ENCODE peak calls at places on chromosome 4, in seven cellular contexts. V, G, F, I, T, A and Z are unnamed samples.
A peak's percentile ranks its signal among the peaks of the same experiment; 100 is the strongest.

GRCh38 chr4:98827661-98828060 is 101.3 kb downstream of the EIF4E start:
- DNase-seq in V (no peak), G (no peak), F (no peak), I (no peak), T (no peak), A (no peak), Z (no peak)

GRCh38 chr4:35970366-35970960 is 273.9 kb downstream of the ARAP2 start:
- DNase-seq in V (no peak), G (no peak), F (no peak), I (no peak), T (no peak), A (peak; percentile 6), Z (no peak)

GRCh38 chr4:53943345-53944085 is 120.9 kb downstream of the CHIC2 start:
- DNase-seq in V (no peak), G (no peak), F (peak; percentile 64), I (no peak), T (no peak), A (no peak), Z (peak; percentile 98)

GRCh38 chr4:123398803-123399637 is 2.4 kb downstream of the SPRY1 start:
- DNase-seq in V (peak; percentile 87), G (peak; percentile 31), F (peak; percentile 50), I (peak; percentile 28), T (no peak), A (peak; percentile 46), Z (peak; percentile 70)

GRCh38 chr4:126451237-126451885 is 1136.6 kb downstream of the FAT4 start:
- DNase-seq in V (no peak), G (no peak), F (no peak), I (no peak), T (no peak), A (no peak), Z (no peak)

GRCh38 chr4:151887151-151887815 is 126.5 kb upstream of the GATB start:
- DNase-seq in V (no peak), G (no peak), F (no peak), I (no peak), T (peak; percentile 57), A (no peak), Z (peak; percentile 31)

GRCh38 chr4:168717852-168718251 is 221.0 kb downstream of the PALLD start:
- DNase-seq in V (no peak), G (no peak), F (peak; percentile 16), I (no peak), T (no peak), A (no peak), Z (peak; percentile 80)

GRCh38 chr4:148293571-148293970 is 148.6 kb downstream of the NR3C2 start:
- DNase-seq in V (no peak), G (no peak), F (no peak), I (no peak), T (no peak), A (no peak), Z (no peak)

GRCh38 chr4:101157415-101158135 is 189.8 kb downstream of the PPP3CA start:
- DNase-seq in V (no peak), G (no peak), F (no peak), I (no peak), T (no peak), A (no peak), Z (no peak)

GRCh38 chr4:61760820-61761219 is 560.7 kb downstream of the ADGRL3 start:
- DNase-seq in V (no peak), G (no peak), F (no peak), I (no peak), T (no peak), A (no peak), Z (no peak)

GRCh38 chr4:70734168-70734954 is 12.6 kb downstream of the RUFY3 start:
- DNase-seq in V (no peak), G (peak; percentile 19), F (peak; percentile 58), I (no peak), T (peak; percentile 95), A (no peak), Z (peak; percentile 35)

GRCh38 chr4:159070742-159071141 is 32.1 kb upstream of the RAPGEF2 start:
- DNase-seq in V (no peak), G (no peak), F (no peak), I (no peak), T (no peak), A (no peak), Z (peak; percentile 24)

GRCh38 chr4:2722033-2722432 is 34.1 kb downstream of the TNIP2 start:
- DNase-seq in V (no peak), G (no peak), F (no peak), I (no peak), T (no peak), A (no peak), Z (no peak)

GRCh38 chr4:60743654-60744053 is 456.5 kb upstream of the ADGRL3 start:
- DNase-seq in V (no peak), G (no peak), F (no peak), I (no peak), T (no peak), A (no peak), Z (no peak)

GRCh38 chr4:28709821-28710330 is 1849.2 kb downstream of the STIM2 start:
- DNase-seq in V (no peak), G (no peak), F (no peak), I (no peak), T (no peak), A (no peak), Z (no peak)

GRCh38 chr4:148170408-148171385 is 271.5 kb downstream of the NR3C2 start:
- DNase-seq in V (no peak), G (no peak), F (no peak), I (no peak), T (peak; percentile 7), A (no peak), Z (no peak)

GRCh38 chr4:56410247-56410646 is 23.0 kb upstream of the AASDH start:
- DNase-seq in V (no peak), G (peak; percentile 61), F (peak; percentile 94), I (no peak), T (no peak), A (no peak), Z (peak; percentile 99)

GRCh38 chr4:87073570-87074470 is 139.0 kb downstream of the AFF1 start:
- DNase-seq in V (peak; percentile 65), G (peak; percentile 33), F (no peak), I (no peak), T (peak; percentile 38), A (peak; percentile 65), Z (no peak)

GRCh38 chr4:81621490-81621889 is 149.8 kb upstream of the RASGEF1B start:
- DNase-seq in V (no peak), G (no peak), F (no peak), I (no peak), T (no peak), A (no peak), Z (no peak)

GRCh38 chr4:2685541-2685940 is 70.6 kb downstream of the TNIP2 start:
- DNase-seq in V (no peak), G (no peak), F (no peak), I (no peak), T (no peak), A (no peak), Z (no peak)

GRCh38 chr4:25773358-25773757 is 89.4 kb downstream of the SEL1L3 start:
- DNase-seq in V (no peak), G (no peak), F (no peak), I (no peak), T (peak; percentile 51), A (no peak), Z (no peak)

GRCh38 chr4:19309365-19309764 is 942.3 kb upstream of the SLIT2 start:
- DNase-seq in V (no peak), G (no peak), F (peak; percentile 42), I (no peak), T (no peak), A (no peak), Z (peak; percentile 55)

GRCh38 chr4:76473186-76473585 is 38.2 kb downstream of the SHROOM3 start:
- DNase-seq in V (no peak), G (no peak), F (no peak), I (no peak), T (no peak), A (no peak), Z (no peak)

GRCh38 chr4:110705440-110705782 is 82.5 kb upstream of the PITX2 start:
- DNase-seq in V (no peak), G (no peak), F (no peak), I (no peak), T (no peak), A (no peak), Z (no peak)

GRCh38 chr4:152680988-152681731 is 1.4 kb upstream of the TMEM154 start:
- DNase-seq in V (no peak), G (no peak), F (peak; percentile 86), I (no peak), T (no peak), A (no peak), Z (peak; percentile 96)

GRCh38 chr4:184854673-184855072 is 28.9 kb upstream of the ACSL1 start:
- DNase-seq in V (no peak), G (no peak), F (no peak), I (no peak), T (peak; percentile 59), A (no peak), Z (no peak)

GRCh38 chr4:105594094-105595010 is 41.9 kb downstream of the ARHGEF38 start:
- DNase-seq in V (no peak), G (no peak), F (no peak), I (no peak), T (no peak), A (no peak), Z (peak; percentile 78)

GRCh38 chr4:4642201-4643025 is 100.6 kb upstream of the STX18 start:
- DNase-seq in V (no peak), G (no peak), F (no peak), I (no peak), T (no peak), A (no peak), Z (no peak)

GRCh38 chr4:153233761-153234371 is 29.6 kb downstream of the TRIM2 start:
- DNase-seq in V (no peak), G (peak; percentile 4), F (peak; percentile 84), I (no peak), T (no peak), A (no peak), Z (peak; percentile 78)

GRCh38 chr4:101218346-101218745 is 129.0 kb downstream of the PPP3CA start:
- DNase-seq in V (no peak), G (no peak), F (no peak), I (no peak), T (no peak), A (no peak), Z (no peak)

GRCh38 chr4:149980125-149980682 is 98.0 kb upstream of the DCLK2 start:
- DNase-seq in V (no peak), G (no peak), F (no peak), I (no peak), T (no peak), A (no peak), Z (no peak)

GRCh38 chr4:23368081-23368697 is 521.7 kb downstream of the PPARGC1A start:
- DNase-seq in V (no peak), G (peak; percentile 57), F (peak; percentile 60), I (no peak), T (no peak), A (no peak), Z (no peak)

GRCh38 chr4:55180980-55181379 is 55.6 kb upstream of the KDR start:
- DNase-seq in V (no peak), G (no peak), F (no peak), I (no peak), T (no peak), A (no peak), Z (no peak)

GRCh38 chr4:86452323-86452995 is 92.6 kb upstream of the MAPK10 start:
- DNase-seq in V (no peak), G (no peak), F (no peak), I (no peak), T (no peak), A (no peak), Z (no peak)

GRCh38 chr4:20698382-20698781 is 1.9 kb upstream of the PACRGL start:
- DNase-seq in V (no peak), G (no peak), F (peak; percentile 22), I (no peak), T (no peak), A (no peak), Z (no peak)

GRCh38 chr4:128006592-128006991 is 41.4 kb downstream of the ABHD18 start:
- DNase-seq in V (no peak), G (no peak), F (no peak), I (no peak), T (no peak), A (no peak), Z (no peak)

GRCh38 chr4:11729548-11729947 is 300.9 kb upstream of the HS3ST1 start:
- DNase-seq in V (no peak), G (no peak), F (no peak), I (no peak), T (no peak), A (no peak), Z (no peak)